ENCODE peak calls at places on chromosomes 3 and 15, in seven cellular contexts. J is mesenchymal stem cell, P is mesendoderm, R is neuronal stem cell, Y is IMR-90, B is H9, Q is trophoblast cell. I is an unnamed sample.

GRCh38 chr3:59046839-59047238 is 3.0 kb downstream of the CFAP20DC start:
- DNase-seq in J (no peak), P (no peak), R (no peak), Y (no peak), B (no peak), Q (no peak), I (no peak)

GRCh38 chr3:163671201-163671600 is 1407.1 kb downstream of the SI start:
- DNase-seq in J (no peak), P (peak; percentile 4), R (no peak), Y (no peak), B (no peak), Q (no peak), I (no peak)

GRCh38 chr3:29773481-29773880 is 492.6 kb downstream of the RBMS3 start:
- DNase-seq in J (no peak), P (no peak), R (no peak), Y (no peak), B (no peak), Q (peak; percentile 16), I (no peak)

GRCh38 chr15:45773149-45773548 is 138.3 kb downstream of the SQOR start:
- DNase-seq in J (no peak), P (no peak), R (no peak), Y (peak; percentile 16), B (no peak), Q (no peak), I (no peak)

GRCh38 chr3:33491697-33492096 is 51.5 kb upstream of the UBP1 start:
- DNase-seq in J (no peak), P (no peak), R (no peak), Y (no peak), B (no peak), Q (no peak), I (no peak)

GRCh38 chr3:52649461-52650210 is 36.1 kb downstream of the PBRM1 start:
- DNase-seq in J (no peak), P (no peak), R (no peak), Y (peak; percentile 70), B (no peak), Q (peak; percentile 40), I (no peak)

GRCh38 chr15:95326689-95327525 is 1003.6 kb upstream of the NR2F2 start:
- DNase-seq in J (no peak), P (peak; percentile 17), R (no peak), Y (no peak), B (peak; percentile 51), Q (no peak), I (peak; percentile 64)

GRCh38 chr3:58183891-58184290 is 26.9 kb downstream of the DNASE1L3 start:
- DNase-seq in J (no peak), P (no peak), R (no peak), Y (no peak), B (no peak), Q (no peak), I (no peak)

GRCh38 chr3:133706033-133706432 is 40.2 kb upstream of the TF start:
- DNase-seq in J (no peak), P (no peak), R (no peak), Y (no peak), B (no peak), Q (no peak), I (no peak)

GRCh38 chr3:169911272-169911671 is at the start of gene SAMD7:
- DNase-seq in J (no peak), P (no peak), R (no peak), Y (no peak), B (no peak), Q (no peak), I (no peak)

GRCh38 chr3:170356596-170357175 is 829 bp upstream of the SKIL start:
- DNase-seq in J (peak; percentile 87), P (peak; percentile 92), R (peak; percentile 70), Y (peak; percentile 74), B (peak; percentile 94), Q (peak; percentile 85), I (peak; percentile 84)

GRCh38 chr3:63508305-63508704 is 144.2 kb upstream of the SNTN start:
- DNase-seq in J (no peak), P (no peak), R (no peak), Y (no peak), B (no peak), Q (no peak), I (no peak)

GRCh38 chr3:55801676-55802075 is 314.6 kb upstream of the WNT5A start:
- DNase-seq in J (no peak), P (no peak), R (no peak), Y (no peak), B (no peak), Q (no peak), I (no peak)
- H3K18ac ChIP-seq in J (peak overlapping the region; percentile 0), P (no peak overlapping the region), R (no peak overlapping the region), Y (no peak overlapping the region), B (no peak overlapping the region), Q (no peak overlapping the region), I (no peak overlapping the region)

GRCh38 chr3:127037423-127037841 is 54.5 kb downstream of the PLXNA1 start:
- DNase-seq in J (no peak), P (no peak), R (no peak), Y (no peak), B (no peak), Q (no peak), I (no peak)

GRCh38 chr3:127035672-127036071 is 52.8 kb downstream of the PLXNA1 start:
- DNase-seq in J (peak; percentile 82), P (no peak), R (no peak), Y (peak; percentile 77), B (no peak), Q (no peak), I (no peak)

GRCh38 chr3:127036209-127037020 is 53.5 kb downstream of the PLXNA1 start:
- DNase-seq in J (no peak), P (no peak), R (no peak), Y (no peak), B (no peak), Q (no peak), I (no peak)

GRCh38 chr3:127037971-127038446 is 55.1 kb downstream of the PLXNA1 start:
- DNase-seq in J (no peak), P (no peak), R (no peak), Y (no peak), B (no peak), Q (no peak), I (no peak)

DNA sequence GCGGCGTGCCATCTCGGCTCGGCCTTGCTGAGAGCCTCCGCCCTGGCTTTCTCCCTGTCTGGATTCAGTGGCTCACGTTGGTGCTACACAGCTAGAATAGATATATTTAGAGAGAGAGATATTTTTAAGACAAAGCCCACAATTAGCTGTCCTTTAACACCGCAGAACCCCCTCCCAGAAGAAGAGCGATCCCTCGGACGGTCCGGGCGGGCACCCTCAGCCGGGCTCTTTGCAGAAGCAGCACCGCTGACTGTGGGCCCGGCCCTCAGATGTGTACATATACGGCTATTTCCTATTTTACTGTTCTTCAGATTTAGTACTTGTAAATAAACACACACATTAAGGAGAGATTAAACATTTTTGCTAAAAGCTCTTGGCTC is 54.1 kb downstream of the PLXNA1 start:
- DNase-seq in J (no peak), P (no peak), R (no peak), Y (no peak), B (no peak), Q (no peak), I (no peak)
- H3K18ac ChIP-seq in J (no peak overlapping the region), P (no peak overlapping the region), R (no peak overlapping the region), Y (no peak overlapping the region), B (no peak overlapping the region), Q (no peak overlapping the region), I (no peak overlapping the region)

GRCh38 chr3:123333401-123333800 is 115.5 kb downstream of the ADCY5 start:
- DNase-seq in J (no peak), P (no peak), R (no peak), Y (no peak), B (no peak), Q (no peak), I (no peak)

GRCh38 chr3:123330441-123330991 is 118.4 kb downstream of the ADCY5 start:
- DNase-seq in J (no peak), P (no peak), R (no peak), Y (no peak), B (no peak), Q (no peak), I (no peak)

GRCh38 chr3:123331006-123331405 is 117.9 kb downstream of the ADCY5 start:
- DNase-seq in J (no peak), P (peak; percentile 40), R (no peak), Y (no peak), B (no peak), Q (no peak), I (no peak)

GRCh38 chr3:123332124-123332641 is 116.7 kb downstream of the ADCY5 start:
- DNase-seq in J (no peak), P (peak; percentile 67), R (no peak), Y (no peak), B (no peak), Q (no peak), I (no peak)

DNA sequence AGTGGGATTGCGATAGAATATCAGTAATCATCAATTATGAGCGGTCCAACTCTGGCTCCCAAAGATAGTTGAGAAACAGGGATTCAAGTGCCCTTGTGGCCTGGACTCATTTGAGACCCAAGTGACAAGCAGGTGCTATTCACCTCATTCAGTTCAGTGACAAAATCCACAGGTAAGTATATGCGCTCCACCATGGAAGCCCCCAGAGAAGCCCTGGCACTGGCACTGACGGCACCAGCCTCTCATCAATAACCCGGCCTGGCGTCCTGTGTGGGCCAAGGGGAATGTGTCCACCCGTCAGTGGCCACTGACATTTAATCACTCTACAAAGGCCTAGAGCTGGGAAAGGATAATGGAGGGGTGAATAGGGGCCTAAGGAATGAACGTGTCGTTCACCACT is 117.2 kb downstream of the ADCY5 start:
- DNase-seq in J (no peak), P (no peak), R (no peak), Y (no peak), B (no peak), Q (no peak), I (no peak)
- H3K18ac ChIP-seq in J (no peak overlapping the region), P (no peak overlapping the region), R (no peak overlapping the region), Y (no peak overlapping the region), B (no peak overlapping the region), Q (no peak overlapping the region), I (no peak overlapping the region)

GRCh38 chr3:142940000-142940399 is 23.5 kb downstream of the PAQR9 start:
- DNase-seq in J (no peak), P (no peak), R (no peak), Y (no peak), B (no peak), Q (no peak), I (no peak)
- H3K18ac ChIP-seq in J (no peak overlapping the region), P (no peak overlapping the region), R (no peak overlapping the region), Y (no peak overlapping the region), B (no peak overlapping the region), Q (no peak overlapping the region), I (no peak overlapping the region)

GRCh38 chr3:65810277-65810676 is 228.4 kb downstream of the MAGI1 start:
- DNase-seq in J (no peak), P (peak; percentile 25), R (no peak), Y (no peak), B (no peak), Q (no peak), I (no peak)
- H3K18ac ChIP-seq in J (no peak overlapping the region), P (no peak overlapping the region), R (no peak overlapping the region), Y (no peak overlapping the region), B (no peak overlapping the region), Q (no peak overlapping the region), I (no peak overlapping the region)